ENCODE peak calls at places on chromosome 18, in ten cellular contexts. W, V, B, P, C, E, R, O, Y and L are unnamed samples.

GRCh38 chr18:22683196-22683676 is 249.9 kb upstream of the RBBP8 start:
- DNase-seq in B (peak), W (no peak), R (no peak), O (peak), E (peak), P (peak), V (no peak), Y (peak), C (peak), L (peak)

GRCh38 chr18:37567994-37568359 is 2.4 kb upstream of the CELF4 start:
- DNase-seq in Y (no peak), W (no peak), V (peak), B (no peak), O (no peak), P (no peak), C (no peak), E (no peak), R (peak), L (no peak)

GRCh38 chr18:25604231-25604908 is 252.4 kb upstream of the ZNF521 start:
- DNase-seq in O (no peak), C (no peak), P (no peak), R (no peak), E (no peak), V (no peak), B (no peak), W (no peak), Y (no peak), L (no peak)

GRCh38 chr18:48543228-48543627 is 4.4 kb downstream of the CTIF start:
- DNase-seq in C (no peak), E (no peak), R (no peak), Y (no peak), O (no peak), B (no peak), V (peak), W (no peak), P (no peak), L (no peak)

GRCh38 chr18:23626451-23627279 is 36.0 kb downstream of the ANKRD29 start:
- DNase-seq in R (no peak), P (peak), W (no peak), V (no peak), B (no peak), C (peak), E (no peak), Y (no peak), O (peak), L (peak)

GRCh38 chr18:74479486-74480148 is 16.5 kb upstream of the CNDP2 start:
- DNase-seq in O (no peak), R (no peak), W (no peak), P (no peak), Y (no peak), E (no peak), C (no peak), V (no peak), B (no peak), L (no peak)

GRCh38 chr18:69890558-69890957 is 57.1 kb downstream of the CD226 start:
- DNase-seq in R (no peak), C (no peak), O (no peak), B (no peak), W (no peak), P (no peak), Y (no peak), E (no peak), V (no peak), L (no peak)

GRCh38 chr18:79856119-79857080 is 58.7 kb downstream of the KCNG2 start:
- DNase-seq in C (peak), W (peak), B (no peak), O (no peak), R (no peak), P (no peak), V (peak), Y (no peak), E (no peak), L (peak)

GRCh38 chr18:61926532-61926931 is 33.7 kb upstream of the RNF152 start:
- DNase-seq in O (no peak), Y (no peak), V (no peak), P (no peak), W (no peak), E (no peak), B (no peak), C (no peak), R (no peak), L (no peak)

GRCh38 chr18:49137093-49137492 is 186.3 kb upstream of the SMAD7 start:
- DNase-seq in E (no peak), C (no peak), O (no peak), V (no peak), Y (no peak), W (no peak), P (no peak), B (peak), R (no peak), L (no peak)

GRCh38 chr18:3610818-3611217 is 160.8 kb downstream of the TGIF1 start:
- DNase-seq in O (no peak), V (no peak), R (no peak), C (peak), B (no peak), W (no peak), E (no peak), Y (no peak), P (no peak), L (no peak)

GRCh38 chr18:73782405-73782804 is 365.2 kb downstream of the FBXO15 start:
- DNase-seq in Y (no peak), E (no peak), R (no peak), B (no peak), P (no peak), V (no peak), W (no peak), C (no peak), O (no peak), L (no peak)

GRCh38 chr18:11159844-11160243 is 10.5 kb upstream of the PIEZO2 start:
- DNase-seq in O (no peak), E (no peak), B (no peak), Y (no peak), C (no peak), V (no peak), P (no peak), R (no peak), W (no peak), L (no peak)

GRCh38 chr18:47985837-47986236 is 55.4 kb upstream of the SMAD2 start:
- DNase-seq in V (no peak), Y (no peak), O (no peak), C (no peak), P (no peak), W (no peak), E (no peak), R (no peak), B (no peak), L (no peak)

GRCh38 chr18:62420151-62420512 is 95.0 kb downstream of the TNFRSF11A start:
- DNase-seq in P (peak), C (peak), V (no peak), O (peak), B (no peak), W (no peak), E (no peak), Y (no peak), R (no peak), L (no peak)

GRCh38 chr18:44503854-44504253 is 176.8 kb upstream of the SETBP1 start:
- DNase-seq in B (no peak), E (no peak), R (no peak), O (no peak), P (no peak), C (no peak), V (no peak), W (no peak), Y (no peak), L (no peak)

GRCh38 chr18:28175930-28176673 is 828 bp downstream of the CDH2 start:
- DNase-seq in R (no peak), O (no peak), C (peak), Y (no peak), B (no peak), W (peak), P (peak), V (peak), E (peak), L (peak)

GRCh38 chr18:33833847-33834246 is 255.8 kb downstream of the ASXL3 start:
- DNase-seq in Y (no peak), V (no peak), R (no peak), E (no peak), W (no peak), O (no peak), B (no peak), P (no peak), C (no peak), L (no peak)

GRCh38 chr18:79872852-79873444 is 75.2 kb downstream of the KCNG2 start:
- DNase-seq in E (no peak), B (no peak), Y (no peak), R (peak), P (no peak), W (no peak), V (peak), C (no peak), O (no peak), L (no peak)

GRCh38 chr18:79816981-79817606 is 19.4 kb downstream of the KCNG2 start:
- DNase-seq in W (no peak), V (peak), E (peak), C (no peak), O (no peak), B (no peak), P (no peak), R (no peak), Y (no peak), L (no peak)

GRCh38 chr18:60147326-60147725 is 225.2 kb downstream of the MC4R start:
- DNase-seq in C (no peak), E (no peak), W (no peak), R (no peak), P (no peak), O (no peak), V (no peak), Y (no peak), B (no peak), L (no peak)

GRCh38 chr18:46672062-46672970 is 15.3 kb upstream of the LOXHD1 start:
- DNase-seq in Y (no peak), O (no peak), E (no peak), C (peak), W (no peak), B (no peak), V (no peak), R (no peak), P (no peak), L (no peak)

GRCh38 chr18:5178519-5178918 is 18.5 kb downstream of the AKAIN1 start:
- DNase-seq in B (no peak), E (no peak), R (no peak), Y (no peak), O (no peak), C (no peak), W (no peak), P (no peak), V (no peak), L (no peak)

GRCh38 chr18:27717816-27718215 is 459.1 kb downstream of the CDH2 start:
- DNase-seq in W (no peak), P (no peak), V (no peak), E (no peak), R (no peak), B (no peak), Y (no peak), O (no peak), C (no peak), L (no peak)

GRCh38 chr18:26706796-26707406 is 158.5 kb upstream of the KCTD1 start:
- DNase-seq in O (no peak), V (no peak), R (no peak), C (no peak), E (no peak), P (no peak), Y (no peak), W (no peak), B (no peak), L (no peak)

GRCh38 chr18:48472610-48473009 is 63.4 kb upstream of the ZBTB7C start:
- DNase-seq in O (peak), P (no peak), B (no peak), R (no peak), V (no peak), W (no peak), Y (no peak), C (peak), E (no peak), L (peak)

GRCh38 chr18:23693849-23694248 is 4.6 kb downstream of the LAMA3 start:
- DNase-seq in V (no peak), Y (no peak), B (no peak), W (peak), P (no peak), E (no peak), R (no peak), O (no peak), C (no peak), L (no peak)

GRCh38 chr18:80148316-80149199 is 39.5 kb downstream of the ADNP2 start:
- DNase-seq in R (no peak), O (no peak), E (no peak), C (no peak), W (no peak), V (peak), P (no peak), Y (no peak), B (no peak), L (no peak)

GRCh38 chr18:76491436-76491800 is 3.6 kb downstream of the ZNF516 start:
- DNase-seq in O (peak), E (peak), P (no peak), R (no peak), Y (no peak), W (peak), V (peak), C (peak), B (peak), L (peak)

DNA sequence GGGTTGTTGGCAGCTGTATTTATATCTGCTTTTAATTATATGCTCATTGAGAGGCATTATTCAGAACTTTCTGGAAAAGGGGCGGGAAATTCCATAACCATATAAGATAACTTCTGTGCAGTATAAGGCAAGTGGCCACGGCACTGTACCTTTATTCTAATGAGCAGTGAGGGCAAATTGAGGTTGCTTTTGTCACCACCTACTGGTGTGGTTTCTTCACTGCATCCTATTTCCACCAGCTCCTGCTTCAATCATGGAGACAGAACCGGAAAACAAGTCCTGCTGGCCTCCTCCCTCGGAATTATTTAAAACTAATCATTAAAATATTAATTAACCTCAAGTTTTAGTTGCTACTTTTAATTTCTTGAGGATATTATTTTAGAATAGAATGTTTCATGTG is 759.4 kb downstream of the CBLN2 start:
- DNase-seq in O (no peak), C (peak), W (no peak), P (peak), B (no peak), R (no peak), V (peak), E (no peak), Y (no peak), L (no peak)
- TF ChIP-seq CTCF in O (peak), C (peak), W (peak), P (peak), B (no peak), R (no peak), V (peak), E (no peak), Y (no peak), L (no peak)

GRCh38 chr18:12990977-12991838 is at the start of gene CEP192:
- DNase-seq in E (peak), B (peak), V (peak), W (peak), R (peak), C (peak), P (peak), Y (peak), O (peak), L (peak)
- TF ChIP-seq CTCF in E (no peak), B (no peak), V (peak), W (peak), R (no peak), C (no peak), P (peak), Y (no peak), O (no peak), L (peak)

DNA sequence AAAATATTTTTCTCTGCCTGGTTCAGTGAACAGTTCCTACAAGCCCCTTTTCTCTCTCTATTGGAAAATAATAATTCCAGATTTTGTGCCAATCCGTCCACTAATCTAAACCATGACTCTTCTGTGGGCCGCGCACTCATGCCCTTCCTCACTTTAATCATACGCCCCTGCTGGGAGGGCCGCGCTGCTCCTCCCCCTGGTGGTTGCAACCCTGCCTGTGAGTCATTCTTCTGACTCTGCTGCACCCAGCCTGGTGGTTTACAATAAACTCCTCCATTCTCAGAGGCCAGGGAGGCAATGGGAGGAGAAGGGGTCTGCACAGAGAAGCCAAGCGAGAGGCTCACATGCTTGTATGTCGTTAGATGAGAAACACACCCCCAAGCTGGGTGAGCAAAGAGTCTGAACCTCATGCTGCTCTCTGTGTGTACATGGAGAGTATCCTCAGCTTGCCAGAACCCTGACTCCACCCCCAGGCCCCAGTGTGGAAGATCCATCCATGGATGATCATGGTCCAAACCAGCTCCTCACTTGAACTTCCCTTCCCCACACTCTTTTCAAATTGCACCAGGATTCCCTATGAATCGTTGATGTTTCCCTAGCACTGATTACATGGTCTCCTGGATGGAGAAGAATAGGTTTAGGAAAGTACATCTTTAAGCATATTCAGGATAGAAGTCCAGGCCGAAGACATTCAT is 228.9 kb downstream of the ANKRD30B start:
- DNase-seq in C (peak), R (no peak), P (peak), W (no peak), E (no peak), B (no peak), Y (no peak), V (no peak), O (no peak), L (no peak)
- TF ChIP-seq CTCF in C (no peak), R (no peak), P (peak), W (no peak), E (no peak), B (no peak), Y (no peak), V (no peak), O (peak), L (no peak)

GRCh38 chr18:50334546-50335152 is 40.2 kb upstream of the SKA1 start:
- DNase-seq in Y (no peak), P (no peak), B (no peak), R (no peak), V (no peak), C (no peak), E (no peak), W (no peak), O (no peak), L (no peak)

GRCh38 chr18:50338122-50338521 is 36.7 kb upstream of the SKA1 start:
- DNase-seq in B (no peak), Y (no peak), E (no peak), P (no peak), R (no peak), O (no peak), C (no peak), W (no peak), V (no peak), L (no peak)

GRCh38 chr18:50341443-50341842 is 33.4 kb upstream of the SKA1 start:
- DNase-seq in B (no peak), Y (no peak), O (no peak), W (no peak), C (no peak), R (no peak), V (no peak), P (no peak), E (no peak), L (no peak)

GRCh38 chr18:50338676-50339075 is 36.2 kb upstream of the SKA1 start:
- DNase-seq in R (no peak), V (no peak), O (no peak), W (no peak), C (no peak), P (no peak), E (no peak), B (no peak), Y (no peak), L (no peak)

GRCh38 chr18:50340078-50340477 is 34.8 kb upstream of the SKA1 start:
- DNase-seq in Y (no peak), O (no peak), C (no peak), B (no peak), P (no peak), V (peak), E (no peak), W (no peak), R (no peak), L (no peak)
- TF ChIP-seq CTCF in Y (no peak), O (peak), C (no peak), B (no peak), P (no peak), V (peak), E (no peak), W (no peak), R (no peak), L (peak)

GRCh38 chr18:41558744-41559143 is 396.3 kb upstream of the PIK3C3 start:
- DNase-seq in B (no peak), P (no peak), Y (no peak), V (no peak), C (no peak), E (no peak), O (no peak), W (no peak), R (no peak), L (no peak)

GRCh38 chr18:41553716-41554115 is 401.3 kb upstream of the PIK3C3 start:
- DNase-seq in C (no peak), Y (no peak), P (no peak), W (peak), B (peak), O (no peak), E (no peak), R (no peak), V (no peak), L (no peak)
- TF ChIP-seq CTCF in C (no peak), Y (no peak), P (no peak), W (no peak), B (no peak), O (no peak), E (no peak), R (no peak), V (no peak), L (no peak)

DNA sequence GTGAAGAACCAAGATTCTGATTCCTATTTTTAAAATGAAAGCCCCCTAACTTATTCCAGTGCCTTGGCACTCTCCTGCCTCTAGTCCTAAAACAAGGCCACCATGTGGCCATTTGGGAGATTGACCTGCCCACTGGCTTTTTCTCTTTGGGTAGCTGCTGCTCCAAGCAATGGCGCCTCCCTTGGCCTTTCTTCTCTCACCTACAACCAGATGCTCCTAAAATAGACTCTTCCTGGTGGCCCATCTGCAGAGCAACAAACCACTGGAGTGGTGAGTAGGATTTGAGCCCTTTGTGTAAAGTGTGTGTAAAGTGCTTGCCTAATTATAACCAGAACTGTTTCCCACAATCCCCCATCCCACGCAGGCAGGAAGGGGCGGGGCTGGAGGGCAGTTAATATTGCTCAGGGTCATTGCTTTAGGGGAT is 114.2 kb downstream of the FHOD3 start:
- DNase-seq in V (peak), E (no peak), Y (no peak), B (no peak), P (no peak), O (peak), R (no peak), C (peak), W (peak), L (peak)
- TF ChIP-seq CTCF in V (peak), E (no peak), Y (no peak), B (no peak), P (peak), O (peak), R (no peak), C (peak), W (peak), L (peak)